ENCODE peak calls at places on chromosomes 12 and 14, in ten cellular contexts. One of them, this sample, is unnamed.

GRCh38 chr12:93317227-93317626 is 60.5 kb upstream of the NUDT4 start:
- DNase-seq in upper lobe of left lung: no peak
- DNase-seq in esophagus squamous epithelium: no peak
- DNase-seq in adrenal gland: no peak
- DNase-seq in right lobe of liver: no peak
- DNase-seq in GM12878: no peak
- DNase-seq in HCT116: no peak
- DNase-seq in uterus: no peak
- DNase-seq in spleen: no peak
- DNase-seq in A549: no peak
- DNase-seq in this sample: peak; percentile 72

GRCh38 chr12:6644903-6645302 is 2.3 kb downstream of the ACRBP start:
- DNase-seq in uterus: peak; percentile 45
- DNase-seq in HCT116: no peak
- DNase-seq in right lobe of liver: no peak
- DNase-seq in A549: no peak
- DNase-seq in esophagus squamous epithelium: no peak
- DNase-seq in spleen: no peak
- DNase-seq in adrenal gland: no peak
- DNase-seq in GM12878: no peak
- DNase-seq in upper lobe of left lung: no peak
- DNase-seq in this sample: no peak

GRCh38 chr14:91509083-91509877 is 830 bp downstream of the PPP4R3A start:
- DNase-seq in right lobe of liver: peak; percentile 81
- DNase-seq in adrenal gland: peak; percentile 61
- DNase-seq in upper lobe of left lung: peak; percentile 54
- DNase-seq in A549: peak; percentile 27
- DNase-seq in uterus: peak; percentile 39
- DNase-seq in HCT116: no peak
- DNase-seq in esophagus squamous epithelium: no peak
- DNase-seq in spleen: peak; percentile 90
- DNase-seq in GM12878: no peak
- DNase-seq in this sample: peak; percentile 81

GRCh38 chr12:12807970-12808702 is 5.0 kb upstream of the DDX47 start:
- DNase-seq in spleen: peak; percentile 92
- DNase-seq in GM12878: peak; percentile 80
- DNase-seq in esophagus squamous epithelium: peak; percentile 8
- DNase-seq in uterus: peak; percentile 24
- DNase-seq in adrenal gland: peak; percentile 51
- DNase-seq in right lobe of liver: no peak
- DNase-seq in A549: no peak
- DNase-seq in upper lobe of left lung: peak; percentile 51
- DNase-seq in HCT116: no peak
- DNase-seq in this sample: no peak

GRCh38 chr14:81485372-81485771 is 48.3 kb downstream of the SEL1L start:
- DNase-seq in right lobe of liver: no peak
- DNase-seq in esophagus squamous epithelium: no peak
- DNase-seq in GM12878: no peak
- DNase-seq in adrenal gland: no peak
- DNase-seq in A549: no peak
- DNase-seq in upper lobe of left lung: no peak
- DNase-seq in HCT116: no peak
- DNase-seq in uterus: no peak
- DNase-seq in spleen: no peak
- DNase-seq in this sample: no peak

GRCh38 chr14:75438486-75439080 is 10.8 kb downstream of the JDP2 start:
- DNase-seq in A549: no peak
- DNase-seq in upper lobe of left lung: no peak
- DNase-seq in uterus: no peak
- DNase-seq in right lobe of liver: no peak
- DNase-seq in spleen: no peak
- DNase-seq in HCT116: no peak
- DNase-seq in adrenal gland: no peak
- DNase-seq in esophagus squamous epithelium: no peak
- DNase-seq in GM12878: no peak
- DNase-seq in this sample: no peak

GRCh38 chr12:106886921-106887320 is 68.8 kb upstream of the TMEM263 start:
- DNase-seq in uterus: no peak
- DNase-seq in upper lobe of left lung: no peak
- DNase-seq in spleen: no peak
- DNase-seq in adrenal gland: no peak
- DNase-seq in esophagus squamous epithelium: no peak
- DNase-seq in right lobe of liver: no peak
- DNase-seq in A549: no peak
- DNase-seq in GM12878: no peak
- DNase-seq in HCT116: no peak
- DNase-seq in this sample: no peak

GRCh38 chr12:66235626-66236281 is 46.7 kb downstream of the IRAK3 start:
- DNase-seq in upper lobe of left lung: no peak
- DNase-seq in adrenal gland: no peak
- DNase-seq in esophagus squamous epithelium: no peak
- DNase-seq in spleen: no peak
- DNase-seq in GM12878: no peak
- DNase-seq in A549: peak; percentile 66
- DNase-seq in uterus: no peak
- DNase-seq in right lobe of liver: no peak
- DNase-seq in HCT116: no peak
- DNase-seq in this sample: peak; percentile 42

GRCh38 chr12:112904571-112904970 is 2.2 kb upstream of the OAS1 start:
- DNase-seq in A549: no peak
- DNase-seq in HCT116: no peak
- DNase-seq in spleen: no peak
- DNase-seq in right lobe of liver: no peak
- DNase-seq in GM12878: no peak
- DNase-seq in esophagus squamous epithelium: no peak
- DNase-seq in uterus: no peak
- DNase-seq in adrenal gland: no peak
- DNase-seq in upper lobe of left lung: no peak
- DNase-seq in this sample: no peak

GRCh38 chr12:112908548-112908947 is 1.8 kb downstream of the OAS1 start:
- DNase-seq in esophagus squamous epithelium: no peak
- DNase-seq in upper lobe of left lung: no peak
- DNase-seq in GM12878: no peak
- DNase-seq in HCT116: no peak
- DNase-seq in A549: no peak
- DNase-seq in adrenal gland: no peak
- DNase-seq in right lobe of liver: no peak
- DNase-seq in spleen: no peak
- DNase-seq in uterus: no peak
- DNase-seq in this sample: no peak

GRCh38 chr12:112905451-112906089 is 1.2 kb upstream of the OAS1 start:
- DNase-seq in spleen: no peak
- DNase-seq in HCT116: no peak
- DNase-seq in GM12878: no peak
- DNase-seq in A549: no peak
- DNase-seq in esophagus squamous epithelium: no peak
- DNase-seq in uterus: no peak
- DNase-seq in adrenal gland: peak; percentile 50
- DNase-seq in right lobe of liver: no peak
- DNase-seq in upper lobe of left lung: no peak
- DNase-seq in this sample: no peak

GRCh38 chr12:112907415-112908157 is 824 bp downstream of the OAS1 start:
- DNase-seq in A549: no peak
- DNase-seq in spleen: no peak
- DNase-seq in esophagus squamous epithelium: no peak
- DNase-seq in uterus: no peak
- DNase-seq in right lobe of liver: no peak
- DNase-seq in adrenal gland: no peak
- DNase-seq in upper lobe of left lung: peak; percentile 31
- DNase-seq in HCT116: no peak
- DNase-seq in GM12878: peak; percentile 59
- DNase-seq in this sample: no peak

DNA sequence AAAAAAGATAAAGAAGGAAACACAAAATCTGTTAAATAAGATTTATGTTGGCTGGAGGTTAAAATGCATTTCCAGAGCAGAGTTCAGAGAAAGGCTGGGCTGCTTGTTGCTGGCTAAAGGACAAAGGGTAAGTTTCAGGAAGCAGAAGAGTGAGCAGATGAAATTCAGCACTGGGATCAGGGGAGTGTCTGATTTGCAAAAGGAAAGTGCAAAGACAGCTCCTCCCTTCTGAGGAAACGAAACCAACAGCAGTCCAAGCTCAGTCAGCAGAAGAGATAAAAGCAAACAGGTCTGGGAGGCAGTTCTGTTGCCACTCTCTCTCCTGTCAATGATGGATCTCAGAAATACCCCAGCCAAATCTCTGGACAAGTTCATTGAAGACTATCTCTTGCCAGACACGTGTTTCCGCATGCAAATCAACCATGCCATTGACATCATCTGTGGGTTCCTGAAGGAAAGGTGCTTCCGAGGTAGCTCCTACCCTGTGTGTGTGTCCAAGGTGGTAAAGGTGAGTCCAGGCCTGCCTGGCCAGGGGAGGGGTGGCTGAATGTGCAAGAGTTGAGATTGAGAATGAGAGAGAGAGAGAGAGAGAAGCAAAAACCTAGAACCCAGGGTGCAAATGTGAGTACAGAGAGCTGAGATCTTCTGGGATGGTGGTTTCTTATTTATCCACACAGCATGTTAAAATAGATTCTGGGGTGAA is at the start of gene OAS1:
- DNase-seq in HCT116: no peak
- DNase-seq in spleen: no peak
- DNase-seq in GM12878: peak; percentile 89
- DNase-seq in A549: peak; percentile 63
- DNase-seq in upper lobe of left lung: peak; percentile 44
- DNase-seq in right lobe of liver: peak; percentile 56
- DNase-seq in uterus: peak; percentile 19
- DNase-seq in adrenal gland: peak; percentile 57
- DNase-seq in esophagus squamous epithelium: no peak
- DNase-seq in this sample: no peak
- TF ChIP-seq POLR2A in HCT116: no peak
- TF ChIP-seq POLR2A in spleen: no peak
- TF ChIP-seq POLR2A in GM12878: peak; percentile 85
- TF ChIP-seq POLR2A in A549: no peak
- TF ChIP-seq POLR2A in upper lobe of left lung: peak; percentile 67
- TF ChIP-seq POLR2A in right lobe of liver: peak; percentile 69
- TF ChIP-seq POLR2A in uterus: no peak
- TF ChIP-seq POLR2A in adrenal gland: no peak
- TF ChIP-seq POLR2A in esophagus squamous epithelium: peak; percentile 69
- TF ChIP-seq POLR2A in this sample: no peak

GRCh38 chr14:95156765-95157194 is 549 bp downstream of the DICER1 start:
- DNase-seq in HCT116: no peak
- DNase-seq in esophagus squamous epithelium: no peak
- DNase-seq in adrenal gland: peak; percentile 49
- DNase-seq in GM12878: no peak
- DNase-seq in uterus: peak; percentile 35
- DNase-seq in upper lobe of left lung: peak; percentile 59
- DNase-seq in right lobe of liver: peak; percentile 76
- DNase-seq in spleen: peak; percentile 93
- DNase-seq in A549: peak; percentile 21
- DNase-seq in this sample: peak; percentile 82

GRCh38 chr14:95157987-95158712 is 821 bp upstream of the DICER1 start:
- DNase-seq in HCT116: no peak
- DNase-seq in adrenal gland: no peak
- DNase-seq in uterus: no peak
- DNase-seq in esophagus squamous epithelium: no peak
- DNase-seq in spleen: peak; percentile 90
- DNase-seq in upper lobe of left lung: no peak
- DNase-seq in A549: peak; percentile 57
- DNase-seq in right lobe of liver: no peak
- DNase-seq in GM12878: no peak
- DNase-seq in this sample: peak; percentile 75

GRCh38 chr14:95156153-95156764 is 1.1 kb downstream of the DICER1 start:
- DNase-seq in A549: no peak
- DNase-seq in spleen: no peak
- DNase-seq in esophagus squamous epithelium: no peak
- DNase-seq in upper lobe of left lung: no peak
- DNase-seq in uterus: no peak
- DNase-seq in right lobe of liver: no peak
- DNase-seq in HCT116: no peak
- DNase-seq in adrenal gland: no peak
- DNase-seq in GM12878: no peak
- DNase-seq in this sample: peak; percentile 20

GRCh38 chr14:95155044-95155443 is 2.3 kb downstream of the DICER1 start:
- DNase-seq in uterus: no peak
- DNase-seq in GM12878: no peak
- DNase-seq in upper lobe of left lung: no peak
- DNase-seq in HCT116: no peak
- DNase-seq in esophagus squamous epithelium: no peak
- DNase-seq in adrenal gland: no peak
- DNase-seq in A549: no peak
- DNase-seq in right lobe of liver: no peak
- DNase-seq in spleen: no peak
- DNase-seq in this sample: peak; percentile 54

GRCh38 chr14:95157195-95157986 is at the start of gene DICER1:
- DNase-seq in adrenal gland: peak; percentile 99
- DNase-seq in right lobe of liver: peak; percentile 98
- DNase-seq in A549: peak; percentile 94
- DNase-seq in GM12878: peak; percentile 44
- DNase-seq in uterus: peak; percentile 98
- DNase-seq in spleen: peak; percentile 96
- DNase-seq in HCT116: peak; percentile 83
- DNase-seq in upper lobe of left lung: peak; percentile 93
- DNase-seq in esophagus squamous epithelium: peak; percentile 64
- DNase-seq in this sample: peak; percentile 97
- TF ChIP-seq POLR2A in adrenal gland: peak; percentile 35
- TF ChIP-seq POLR2A in right lobe of liver: peak; percentile 71
- TF ChIP-seq POLR2A in A549: peak; percentile 48
- TF ChIP-seq POLR2A in GM12878: peak; percentile 60
- TF ChIP-seq POLR2A in uterus: peak; percentile 53
- TF ChIP-seq POLR2A in spleen: no peak
- TF ChIP-seq POLR2A in HCT116: peak; percentile 47
- TF ChIP-seq POLR2A in upper lobe of left lung: peak; percentile 86
- TF ChIP-seq POLR2A in esophagus squamous epithelium: peak; percentile 81
- TF ChIP-seq POLR2A in this sample: peak; percentile 61

GRCh38 chr12:120117961-120118709 is 1.6 kb upstream of the RAB35 start:
- DNase-seq in right lobe of liver: no peak
- DNase-seq in A549: peak; percentile 65
- DNase-seq in spleen: no peak
- DNase-seq in uterus: no peak
- DNase-seq in HCT116: no peak
- DNase-seq in upper lobe of left lung: no peak
- DNase-seq in GM12878: no peak
- DNase-seq in esophagus squamous epithelium: no peak
- DNase-seq in adrenal gland: no peak
- DNase-seq in this sample: no peak

GRCh38 chr12:120118710-120119097 is 2.2 kb upstream of the RAB35 start:
- DNase-seq in GM12878: no peak
- DNase-seq in spleen: no peak
- DNase-seq in HCT116: no peak
- DNase-seq in uterus: no peak
- DNase-seq in esophagus squamous epithelium: no peak
- DNase-seq in adrenal gland: no peak
- DNase-seq in A549: no peak
- DNase-seq in upper lobe of left lung: no peak
- DNase-seq in right lobe of liver: no peak
- DNase-seq in this sample: no peak

GRCh38 chr12:120115692-120116442 is 686 bp downstream of the RAB35 start:
- DNase-seq in adrenal gland: peak; percentile 67
- DNase-seq in upper lobe of left lung: peak; percentile 42
- DNase-seq in A549: peak; percentile 63
- DNase-seq in esophagus squamous epithelium: no peak
- DNase-seq in right lobe of liver: no peak
- DNase-seq in GM12878: no peak
- DNase-seq in HCT116: peak; percentile 41
- DNase-seq in uterus: no peak
- DNase-seq in spleen: no peak
- DNase-seq in this sample: peak; percentile 78

GRCh38 chr12:120116443-120116791 is at the start of gene RAB35:
- DNase-seq in uterus: no peak
- DNase-seq in upper lobe of left lung: no peak
- DNase-seq in esophagus squamous epithelium: no peak
- DNase-seq in right lobe of liver: no peak
- DNase-seq in HCT116: no peak
- DNase-seq in adrenal gland: no peak
- DNase-seq in spleen: no peak
- DNase-seq in A549: peak; percentile 96
- DNase-seq in GM12878: no peak
- DNase-seq in this sample: no peak

DNA sequence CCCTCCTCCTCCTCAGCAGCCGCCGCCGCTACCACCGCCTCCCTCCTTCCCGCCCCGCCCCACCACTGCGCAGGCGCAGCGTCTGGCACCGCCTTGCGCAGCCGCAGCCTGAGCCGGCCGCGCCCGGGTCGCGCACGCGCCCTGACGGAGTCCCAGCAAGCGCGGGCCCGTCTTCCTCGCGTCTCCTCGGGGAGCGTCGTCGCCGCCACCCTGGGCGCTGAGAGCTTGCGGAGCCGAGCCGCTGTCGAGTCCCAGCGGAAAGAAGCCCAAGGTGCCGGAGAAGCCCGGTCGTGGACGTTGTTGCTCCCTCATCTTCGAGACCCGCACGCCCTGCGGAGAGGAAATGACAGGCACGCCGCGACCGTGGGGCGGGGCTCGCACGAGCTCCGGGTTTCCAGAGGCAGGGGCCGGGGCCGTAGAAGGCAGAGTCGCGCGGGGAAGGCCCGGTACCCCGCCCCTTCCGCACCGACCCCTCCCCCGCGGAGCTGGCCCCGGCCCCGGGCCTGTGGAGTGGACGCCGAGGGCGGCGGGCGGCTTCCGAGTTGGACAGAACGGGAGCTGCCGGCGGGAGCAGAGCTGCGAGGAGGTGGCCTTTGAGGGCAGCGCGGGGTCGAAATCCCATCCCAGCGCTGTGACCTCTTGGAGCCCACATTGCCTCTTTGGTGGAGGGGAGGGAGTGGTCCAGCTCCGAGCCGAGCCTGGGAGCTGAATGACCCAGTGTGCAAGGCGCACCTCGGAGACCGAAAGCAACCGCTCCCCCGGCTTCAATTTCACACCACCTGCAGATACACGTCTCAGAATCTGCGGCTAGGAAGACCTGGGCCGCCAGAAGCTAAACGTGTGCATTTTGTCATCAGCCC is 469 bp upstream of the RAB35 start:
- DNase-seq in HCT116: peak; percentile 67
- DNase-seq in spleen: peak; percentile 99
- DNase-seq in esophagus squamous epithelium: peak; percentile 73
- DNase-seq in uterus: peak; percentile 96
- DNase-seq in GM12878: no peak
- DNase-seq in upper lobe of left lung: peak; percentile 94
- DNase-seq in A549: peak; percentile 39
- DNase-seq in right lobe of liver: peak; percentile 97
- DNase-seq in adrenal gland: peak; percentile 96
- DNase-seq in this sample: peak; percentile 98
- TF ChIP-seq POLR2A in HCT116: peak; percentile 69
- TF ChIP-seq POLR2A in spleen: no peak
- TF ChIP-seq POLR2A in esophagus squamous epithelium: peak; percentile 95
- TF ChIP-seq POLR2A in uterus: peak; percentile 66
- TF ChIP-seq POLR2A in GM12878: peak; percentile 90
- TF ChIP-seq POLR2A in upper lobe of left lung: peak; percentile 95
- TF ChIP-seq POLR2A in A549: peak; percentile 90
- TF ChIP-seq POLR2A in right lobe of liver: peak; percentile 82
- TF ChIP-seq POLR2A in adrenal gland: peak; percentile 58
- TF ChIP-seq POLR2A in this sample: peak; percentile 81

GRCh38 chr12:116533343-116534248 is 25.6 kb upstream of the MAP1LC3B2 start:
- DNase-seq in spleen: peak; percentile 95
- DNase-seq in A549: peak; percentile 95
- DNase-seq in esophagus squamous epithelium: no peak
- DNase-seq in HCT116: peak; percentile 62
- DNase-seq in GM12878: no peak
- DNase-seq in uterus: peak; percentile 85
- DNase-seq in right lobe of liver: peak; percentile 82
- DNase-seq in upper lobe of left lung: peak; percentile 89
- DNase-seq in adrenal gland: peak; percentile 82
- DNase-seq in this sample: peak; percentile 81
- TF ChIP-seq POLR2A in spleen: no peak
- TF ChIP-seq POLR2A in A549: no peak
- TF ChIP-seq POLR2A in esophagus squamous epithelium: peak; percentile 61
- TF ChIP-seq POLR2A in HCT116: peak; percentile 38
- TF ChIP-seq POLR2A in GM12878: peak; percentile 35
- TF ChIP-seq POLR2A in uterus: peak; percentile 16
- TF ChIP-seq POLR2A in right lobe of liver: no peak
- TF ChIP-seq POLR2A in upper lobe of left lung: no peak
- TF ChIP-seq POLR2A in adrenal gland: no peak
- TF ChIP-seq POLR2A in this sample: peak; percentile 31